ENCODE peak calls at places on chromosomes 16 and 17, in six cellular contexts. S is IMR-90, I is H1, L is neuronal stem cell, G is trophoblast cell, E is mesenchymal stem cell. R is an unnamed sample.

GRCh38 chr17:36544049-36544319 is 735 bp upstream of the GGNBP2 start:
- DNase-seq in S (peak; percentile 55), I (no peak), L (peak; percentile 15), G (no peak), E (peak; percentile 78), R (peak; percentile 66)

GRCh38 chr17:12070561-12070960 is 49.9 kb downstream of the MAP2K4 start:
- DNase-seq in S (peak; percentile 89), I (no peak), L (no peak), G (peak; percentile 17), E (peak; percentile 38), R (no peak)

GRCh38 chr17:56297142-56297541 is 143.9 kb downstream of the ANKFN1 start:
- DNase-seq in S (peak; percentile 62), I (no peak), L (no peak), G (no peak), E (no peak), R (peak; percentile 39)

GRCh38 chr16:71807905-71808592 is 585 bp downstream of the AP1G1 start:
- DNase-seq in S (peak; percentile 21), I (no peak), L (peak; percentile 5), G (peak; percentile 52), E (peak; percentile 43), R (no peak)

GRCh38 chr17:76953926-76954325 is 85.7 kb downstream of the MGAT5B start:
- DNase-seq in S (no peak), I (no peak), L (no peak), G (no peak), E (no peak), R (no peak)

GRCh38 chr16:79598341-79599181 is 2.0 kb downstream of the MAF start:
- DNase-seq in S (no peak), I (peak; percentile 67), L (peak; percentile 72), G (peak; percentile 25), E (peak; percentile 76), R (peak; percentile 76)

GRCh38 chr16:51407199-51407598 is 256.1 kb upstream of the SALL1 start:
- DNase-seq in S (no peak), I (no peak), L (no peak), G (no peak), E (no peak), R (no peak)

GRCh38 chr17:33260638-33261037 is 32.5 kb downstream of the ASIC2 start:
- DNase-seq in S (no peak), I (peak; percentile 49), L (no peak), G (no peak), E (no peak), R (peak; percentile 52)

GRCh38 chr17:66477615-66478283 is 175.3 kb downstream of the PRKCA start:
- DNase-seq in S (no peak), I (no peak), L (no peak), G (no peak), E (no peak), R (no peak)

GRCh38 chr16:17129971-17130370 is 340.8 kb downstream of the XYLT1 start:
- DNase-seq in S (no peak), I (no peak), L (no peak), G (no peak), E (no peak), R (no peak)

GRCh38 chr17:80603380-80603779 is 58.7 kb downstream of the RPTOR start:
- DNase-seq in S (no peak), I (no peak), L (no peak), G (no peak), E (no peak), R (no peak)

GRCh38 chr17:6580628-6581027 is 24.3 kb upstream of the PITPNM3 start:
- DNase-seq in S (no peak), I (no peak), L (no peak), G (no peak), E (no peak), R (no peak)

GRCh38 chr17:40084477-40084876 is 15.9 kb downstream of the NR1D1 start:
- DNase-seq in S (no peak), I (no peak), L (no peak), G (no peak), E (no peak), R (no peak)

GRCh38 chr16:30609002-30609927 is 924 bp downstream of the ZNF689 start:
- DNase-seq in S (peak; percentile 23), I (peak; percentile 77), L (no peak), G (peak; percentile 48), E (peak; percentile 45), R (peak; percentile 39)

GRCh38 chr17:77846531-77847085 is 111.9 kb upstream of the TNRC6C start:
- DNase-seq in S (no peak), I (no peak), L (no peak), G (no peak), E (no peak), R (no peak)

GRCh38 chr17:74972107-74972972 is at the start of gene HID1:
- DNase-seq in S (no peak), I (peak; percentile 91), L (peak; percentile 68), G (peak; percentile 59), E (no peak), R (peak; percentile 93)

GRCh38 chr16:676565-677297 is 1.3 kb downstream of the RHBDL1 start:
- DNase-seq in S (no peak), I (peak; percentile 63), L (no peak), G (peak; percentile 39), E (no peak), R (no peak)

GRCh38 chr16:28923652-28924398 is 1.2 kb downstream of the RABEP2 start:
- DNase-seq in S (no peak), I (no peak), L (no peak), G (no peak), E (no peak), R (no peak)

GRCh38 chr17:63445571-63446217 is 412 bp downstream of the CYB561 start:
- DNase-seq in S (no peak), I (peak; percentile 92), L (no peak), G (peak; percentile 65), E (peak; percentile 66), R (peak; percentile 91)

GRCh38 chr16:24052466-24053324 is 203.4 kb upstream of the CACNG3 start:
- DNase-seq in S (no peak), I (no peak), L (no peak), G (no peak), E (no peak), R (no peak)

GRCh38 chr17:68658999-68659780 is 58.0 kb upstream of the FAM20A start:
- DNase-seq in S (no peak), I (no peak), L (no peak), G (no peak), E (no peak), R (no peak)

GRCh38 chr17:7562208-7562605 is 488 bp downstream of the SENP3 start:
- DNase-seq in S (no peak), I (no peak), L (no peak), G (no peak), E (no peak), R (no peak)

GRCh38 chr16:25192096-25192495 is 24.7 kb upstream of the AQP8 start:
- DNase-seq in S (peak; percentile 19), I (no peak), L (no peak), G (peak; percentile 93), E (no peak), R (no peak)

GRCh38 chr17:38605852-38606645 is at the start of gene SRCIN1:
- DNase-seq in S (peak; percentile 2), I (peak; percentile 95), L (peak; percentile 72), G (peak; percentile 23), E (no peak), R (peak; percentile 80)

GRCh38 chr16:46915483-46916025 is 31.4 kb downstream of the GPT2 start:
- DNase-seq in S (no peak), I (no peak), L (no peak), G (no peak), E (no peak), R (no peak)
- H4K91ac ChIP-seq in S (no peak overlapping the region), I (no peak overlapping the region), L (peak overlapping the region; percentile 93), G (no peak overlapping the region), E (peak overlapping the region; percentile 75), R (no peak overlapping the region)

GRCh38 chr16:54931757-54932660 is 1.3 kb downstream of the IRX5 start:
- DNase-seq in S (no peak), I (peak; percentile 63), L (no peak), G (no peak), E (no peak), R (no peak)
- H4K91ac ChIP-seq in S (no peak overlapping the region), I (no peak overlapping the region), L (no peak overlapping the region), G (no peak overlapping the region), E (no peak overlapping the region), R (no peak overlapping the region)

GRCh38 chr16:10657925-10658324 is 36.8 kb downstream of the TEKT5 start:
- DNase-seq in S (no peak), I (no peak), L (no peak), G (no peak), E (no peak), R (no peak)
- H4K91ac ChIP-seq in S (no peak overlapping the region), I (no peak overlapping the region), L (no peak overlapping the region), G (no peak overlapping the region), E (no peak overlapping the region), R (no peak overlapping the region)

GRCh38 chr16:81061307-81061640 is 15.8 kb downstream of the C16orf46 start:
- DNase-seq in S (no peak), I (no peak), L (no peak), G (no peak), E (no peak), R (no peak)
- H4K91ac ChIP-seq in S (no peak overlapping the region), I (no peak overlapping the region), L (no peak overlapping the region), G (no peak overlapping the region), E (no peak overlapping the region), R (no peak overlapping the region)

DNA sequence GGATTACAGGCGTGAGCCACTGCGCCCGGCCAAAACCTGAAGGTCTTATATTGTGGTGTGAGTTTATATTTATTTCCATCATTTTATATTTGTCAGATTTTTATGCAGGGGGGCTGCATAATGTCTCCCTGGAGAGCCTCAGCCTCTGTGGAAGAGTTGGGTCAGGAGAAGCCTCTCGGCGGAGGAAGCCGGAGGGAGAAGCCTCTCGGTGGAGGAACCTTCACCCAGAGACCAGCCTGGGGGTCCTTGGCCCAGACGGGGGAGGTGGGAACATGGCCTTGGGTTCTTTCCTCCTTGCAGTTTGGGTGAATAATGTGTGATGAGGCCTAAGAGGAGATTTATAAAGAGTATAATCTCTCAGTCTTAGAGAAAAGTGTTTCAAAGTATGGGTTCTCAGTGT is 22.4 kb upstream of the ZNF750 start:
- DNase-seq in S (no peak), I (no peak), L (no peak), G (no peak), E (no peak), R (no peak)
- H4K91ac ChIP-seq in S (no peak overlapping the region), I (no peak overlapping the region), L (no peak overlapping the region), G (peak overlapping the region; percentile 53), E (no peak overlapping the region), R (no peak overlapping the region)

GRCh38 chr17:72295916-72296315 is 175.1 kb downstream of the SOX9 start:
- DNase-seq in S (peak; percentile 14), I (no peak), L (no peak), G (no peak), E (no peak), R (no peak)
- H4K91ac ChIP-seq in S (peak overlapping the region; percentile 26), I (no peak overlapping the region), L (no peak overlapping the region), G (no peak overlapping the region), E (no peak overlapping the region), R (no peak overlapping the region)